ENCODE peak calls at places on chromosomes 5 and 9, in four cellular contexts. M, G, O and B are unnamed samples.

GRCh38 chr5:174229068-174229467 is 183.6 kb downstream of the NSG2 start:
- DNase-seq in M (no peak), G (no peak), O (no peak), B (no peak)

GRCh38 chr9:137077758-137078693 is 709 bp downstream of the UAP1L1 start:
- DNase-seq in M (no peak), G (peak; percentile 59), O (no peak), B (peak; percentile 54)

GRCh38 chr5:398475-399295 is 44.3 kb upstream of the EXOC3 start:
- DNase-seq in M (no peak), G (no peak), O (no peak), B (no peak)

GRCh38 chr5:94740328-94740727 is 121.9 kb downstream of the SLF1 start:
- DNase-seq in M (no peak), G (no peak), O (no peak), B (no peak)

GRCh38 chr9:99635032-99635431 is 186.7 kb upstream of the NR4A3 start:
- DNase-seq in M (no peak), G (no peak), O (peak; percentile 10), B (no peak)

GRCh38 chr5:93044860-93045666 is 536.0 kb downstream of the NR2F1-AS1 start:
- DNase-seq in M (no peak), G (no peak), O (no peak), B (no peak)

GRCh38 chr9:116644099-116644688 is 42.9 kb upstream of the TRIM32 start:
- DNase-seq in M (no peak), G (no peak), O (peak; percentile 75), B (no peak)

GRCh38 chr9:959105-959504 is 17.4 kb upstream of the DMRT3 start:
- DNase-seq in M (no peak), G (no peak), O (no peak), B (no peak)

GRCh38 chr5:10633271-10634049 is 69.6 kb downstream of the ANKRD33B start:
- DNase-seq in M (no peak), G (no peak), O (no peak), B (no peak)

GRCh38 chr5:66498791-66499207 is 97.4 kb upstream of the MAST4 start:
- DNase-seq in M (no peak), G (no peak), O (no peak), B (peak; percentile 20)

GRCh38 chr5:83750759-83751158 is 30.1 kb upstream of the HAPLN1 start:
- DNase-seq in M (no peak), G (no peak), O (no peak), B (no peak)

GRCh38 chr5:177528631-177529030 is 11.9 kb upstream of the DDX41 start:
- DNase-seq in M (no peak), G (no peak), O (no peak), B (no peak)

GRCh38 chr5:42555797-42556196 is 132.6 kb downstream of the GHR start:
- DNase-seq in M (no peak), G (no peak), O (no peak), B (no peak)

GRCh38 chr5:491119-491855 is 33.0 kb downstream of the SLC9A3 start:
- DNase-seq in M (no peak), G (no peak), O (no peak), B (no peak)

DNA sequence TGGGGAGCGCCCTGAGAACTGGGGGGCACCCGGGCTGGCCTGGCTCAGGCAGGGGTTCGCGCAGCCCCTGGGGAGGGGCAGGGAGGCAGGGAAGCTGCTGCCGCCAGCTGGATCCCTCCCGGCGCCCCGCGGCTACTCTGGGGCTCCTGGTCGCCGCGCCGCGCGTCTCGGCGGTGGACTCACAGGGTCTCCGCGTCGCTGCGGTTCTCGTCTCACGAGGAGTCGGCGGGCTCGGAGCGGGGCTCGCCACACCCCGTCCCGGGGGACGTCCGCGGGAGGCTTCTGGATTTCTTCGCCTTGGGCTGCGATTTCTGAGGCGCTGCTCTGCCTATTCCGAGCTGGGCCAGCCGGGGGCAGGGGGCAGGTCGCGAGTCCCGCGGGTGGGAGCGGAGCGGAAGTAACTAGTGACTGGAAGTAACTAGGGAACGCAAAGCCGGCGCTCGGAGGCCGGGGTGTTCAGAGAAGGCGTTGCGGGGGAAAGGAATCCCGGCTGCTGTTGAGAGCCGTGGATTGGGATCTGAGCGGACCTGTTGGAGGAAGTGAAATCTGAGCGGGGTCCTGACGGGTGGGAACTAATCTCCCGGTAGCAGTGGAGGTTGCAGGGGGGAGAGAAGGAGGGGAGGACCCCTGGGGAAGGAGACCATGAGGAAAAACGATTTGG is 509 bp downstream of the CYSTM1 start:
- DNase-seq in M (peak; percentile 51), G (peak; percentile 82), O (peak; percentile 56), B (peak; percentile 78)
- TF ChIP-seq CTCF in M (no peak), G (no peak), O (peak; percentile 18), B (peak; percentile 21)

GRCh38 chr5:167696558-167697314 is 594.7 kb upstream of the WWC1 start:
- DNase-seq in M (no peak), G (no peak), O (no peak), B (no peak)
- TF ChIP-seq CTCF in M (no peak), G (no peak), O (no peak), B (no peak)

DNA sequence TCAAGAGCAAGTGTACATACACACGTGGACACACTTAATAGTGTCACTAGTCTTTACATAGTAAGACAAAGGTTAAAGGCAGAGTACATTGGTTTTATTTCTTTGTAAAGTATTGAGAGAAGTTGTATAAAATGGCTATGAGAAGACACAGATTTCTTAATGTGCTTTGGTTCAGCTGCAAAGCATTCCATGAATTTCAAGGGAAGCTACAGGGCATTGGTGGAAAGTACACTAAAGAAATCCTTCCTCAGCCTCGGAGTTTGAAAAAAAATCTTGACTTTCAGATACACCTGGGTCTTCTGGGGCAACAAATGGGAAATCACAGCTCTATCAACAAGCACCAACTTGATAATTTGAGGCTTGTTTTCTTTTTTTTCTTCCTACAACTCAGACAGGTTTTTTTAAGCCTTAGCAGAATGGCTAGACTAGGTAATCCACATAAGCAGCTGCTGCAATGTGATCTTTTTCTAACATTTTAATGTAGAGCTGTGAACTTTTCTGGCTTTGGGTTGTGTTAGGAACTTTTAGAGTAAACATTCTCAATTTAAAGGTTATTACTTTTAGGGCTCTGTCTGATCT is 140.4 kb upstream of the FST start:
- DNase-seq in M (no peak), G (no peak), O (peak; percentile 43), B (no peak)
- TF ChIP-seq CTCF in M (no peak), G (no peak), O (no peak), B (no peak)

GRCh38 chr5:170747851-170748250 is 35.7 kb upstream of the GABRP start:
- DNase-seq in M (no peak), G (peak; percentile 37), O (no peak), B (no peak)
- TF ChIP-seq CTCF in M (no peak), G (no peak), O (peak; percentile 34), B (no peak)

DNA sequence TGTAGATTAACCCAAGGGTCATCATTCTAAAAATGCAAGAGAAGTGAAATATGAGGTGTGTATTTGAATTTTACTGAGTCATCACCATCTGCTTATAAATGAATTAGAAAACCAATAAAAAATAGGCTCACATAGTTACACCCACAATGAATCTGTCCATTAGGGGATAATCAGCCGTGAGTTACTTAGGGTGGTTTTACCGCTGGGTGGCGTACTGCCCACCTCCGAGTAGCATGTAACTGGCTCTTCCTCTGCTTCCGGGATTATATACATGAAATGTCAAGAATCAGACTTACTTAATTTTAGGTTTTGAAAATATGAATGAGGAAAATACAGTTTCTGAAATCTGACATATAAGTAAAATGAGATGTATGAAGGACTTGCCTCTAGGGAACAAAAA is 332.9 kb upstream of the CCNG1 start:
- DNase-seq in M (no peak), G (no peak), O (no peak), B (no peak)
- TF ChIP-seq CTCF in M (no peak), G (no peak), O (no peak), B (no peak)

GRCh38 chr9:113446323-113446740 is 17.2 kb upstream of the RGS3 start:
- DNase-seq in M (no peak), G (no peak), O (peak; percentile 55), B (peak; percentile 79)
- TF ChIP-seq CTCF in M (no peak), G (peak; percentile 41), O (peak; percentile 73), B (peak; percentile 28)

DNA sequence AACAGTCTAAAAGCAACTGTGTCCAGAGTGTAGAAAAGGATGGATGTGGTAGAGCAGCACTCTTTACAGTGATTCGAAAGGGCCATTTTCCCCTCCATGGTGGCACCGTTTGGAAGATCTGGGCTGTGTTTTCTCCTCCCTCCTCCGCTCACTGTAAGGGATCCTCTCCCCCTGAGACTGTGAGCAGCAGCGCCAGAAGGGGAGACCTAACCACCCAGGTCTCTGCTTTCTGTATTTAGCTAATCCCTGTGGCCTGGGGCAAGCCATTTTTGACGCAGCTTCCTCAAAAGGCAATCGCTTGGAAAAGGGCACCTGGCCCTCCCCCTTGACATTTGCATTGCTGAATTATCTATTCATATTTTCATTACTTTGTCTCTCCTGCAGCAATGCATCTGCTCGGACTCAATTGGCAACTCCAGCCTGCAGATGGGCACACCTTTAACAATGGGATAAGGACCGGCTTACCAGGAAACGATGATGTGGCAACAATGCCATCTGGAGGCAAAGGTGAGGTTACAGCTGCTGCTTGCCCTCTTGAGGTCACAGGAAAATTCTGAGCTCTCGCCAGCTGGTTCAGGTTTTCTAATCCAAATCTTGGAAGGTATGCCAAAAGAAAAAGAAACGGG is 244.3 kb upstream of the WWC1 start:
- DNase-seq in M (no peak), G (peak; percentile 58), O (peak; percentile 22), B (no peak)
- TF ChIP-seq CTCF in M (no peak), G (no peak), O (peak; percentile 35), B (peak; percentile 26)

GRCh38 chr5:91438871-91439270 is 55.8 kb upstream of the ARRDC3 start:
- DNase-seq in M (no peak), G (no peak), O (no peak), B (no peak)
- TF ChIP-seq CTCF in M (no peak), G (no peak), O (no peak), B (no peak)

GRCh38 chr5:139841549-139841948 is 45.9 kb downstream of the PSD2 start:
- DNase-seq in M (no peak), G (no peak), O (no peak), B (no peak)
- TF ChIP-seq CTCF in M (no peak), G (no peak), O (no peak), B (no peak)

DNA sequence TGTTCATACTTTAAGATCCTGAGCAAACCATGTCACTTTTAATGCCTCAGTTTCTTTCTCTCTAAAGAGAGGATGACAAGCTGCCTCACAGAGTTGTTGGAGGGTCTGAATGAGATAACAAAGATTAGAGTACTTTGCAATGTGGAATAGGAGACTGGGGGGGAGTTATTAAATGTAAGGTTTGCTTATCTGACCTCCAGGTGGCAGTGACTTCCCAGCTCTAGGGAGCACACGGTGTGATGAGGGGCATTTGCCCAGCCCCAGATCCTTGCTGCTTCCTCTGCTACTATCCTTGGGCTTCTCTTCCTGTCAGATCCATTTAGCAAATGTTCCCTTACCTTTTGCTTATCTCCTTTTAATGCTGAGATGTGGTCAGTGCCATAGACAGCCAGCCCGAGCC is 30.7 kb downstream of the ENHO start:
- DNase-seq in M (no peak), G (no peak), O (no peak), B (no peak)
- TF ChIP-seq CTCF in M (no peak), G (no peak), O (no peak), B (no peak)